ENCODE peak calls at places on chromosome 20, in ten cellular contexts. L, U, H, T, E, G, P, N, A and D are unnamed samples.
A peak's percentile ranks its signal among the peaks of the same experiment; 100 is the strongest.

GRCh38 chr20:20184149-20184548 is 131.8 kb downstream of the CFAP61 start:
- DNase-seq in H (no peak), G (no peak), T (no peak), N (no peak), A (peak; percentile 17), U (peak; percentile 18), E (no peak), L (no peak), P (no peak), D (no peak)

GRCh38 chr20:36836591-36837329 is 39.2 kb upstream of the TLDC2 start:
- DNase-seq in L (no peak), N (peak; percentile 39), T (peak; percentile 72), E (peak; percentile 45), H (no peak), G (peak; percentile 82), U (peak; percentile 55), A (peak; percentile 67), P (peak; percentile 81), D (no peak)

GRCh38 chr20:38430679-38431325 is 4.3 kb downstream of the SNHG17 start:
- DNase-seq in N (no peak), G (no peak), L (no peak), T (no peak), E (no peak), H (no peak), U (no peak), P (no peak), A (no peak), D (no peak)

GRCh38 chr20:49276201-49276894 is 1.5 kb downstream of the ZNFX1 start:
- DNase-seq in N (peak; percentile 29), E (no peak), P (no peak), L (no peak), A (peak; percentile 75), G (peak; percentile 56), H (no peak), T (peak; percentile 26), U (peak; percentile 69), D (peak; percentile 20)

GRCh38 chr20:62277253-62277652 is 25.5 kb upstream of the ADRM1 start:
- DNase-seq in G (no peak), P (no peak), H (no peak), E (no peak), U (no peak), T (no peak), N (no peak), L (no peak), A (no peak), D (no peak)

GRCh38 chr20:13855613-13856012 is 70.8 kb downstream of the NDUFAF5 start:
- DNase-seq in A (no peak), H (no peak), N (no peak), E (no peak), L (no peak), T (no peak), G (no peak), P (no peak), U (no peak), D (no peak)

GRCh38 chr20:2713285-2713684 is 20.7 kb downstream of the EBF4 start:
- DNase-seq in G (no peak), P (no peak), U (no peak), A (no peak), H (no peak), N (no peak), T (no peak), L (peak; percentile 36), E (no peak), D (no peak)

GRCh38 chr20:51695574-51696303 is 72.5 kb downstream of the ATP9A start:
- DNase-seq in N (no peak), L (no peak), T (no peak), G (no peak), H (no peak), U (no peak), A (peak; percentile 76), E (no peak), P (no peak), D (no peak)

GRCh38 chr20:868279-868678 is 34.8 kb downstream of the FAM110A start:
- DNase-seq in H (no peak), E (no peak), T (no peak), L (no peak), U (no peak), P (no peak), A (no peak), G (no peak), N (no peak), D (no peak)

GRCh38 chr20:49924247-49924646 is 8.9 kb upstream of the SPATA2 start:
- DNase-seq in U (no peak), A (no peak), N (no peak), G (no peak), H (no peak), L (no peak), T (no peak), E (no peak), P (no peak), D (no peak)

GRCh38 chr20:63911171-63911570 is 16.2 kb downstream of the DNAJC5 start:
- DNase-seq in N (no peak), T (no peak), L (no peak), U (no peak), A (peak; percentile 21), P (peak; percentile 79), H (no peak), E (no peak), G (no peak), D (peak; percentile 68)

GRCh38 chr20:9203081-9203447 is 134.2 kb downstream of the PLCB4 start:
- DNase-seq in N (no peak), P (no peak), H (no peak), L (no peak), G (no peak), T (no peak), E (no peak), A (no peak), U (no peak), D (no peak)

GRCh38 chr20:53162251-53162835 is 190.2 kb downstream of the TSHZ2 start:
- DNase-seq in H (no peak), P (no peak), L (no peak), E (peak; percentile 63), U (no peak), G (no peak), T (peak; percentile 53), N (no peak), A (peak; percentile 9), D (no peak)

GRCh38 chr20:42846784-42847490 is 342.8 kb downstream of the PTPRT start:
- DNase-seq in P (no peak), G (no peak), H (no peak), U (no peak), T (no peak), N (no peak), L (no peak), E (no peak), A (no peak), D (no peak)

GRCh38 chr20:58661298-58662141 is 10.4 kb downstream of the STX16 start:
- DNase-seq in E (no peak), P (no peak), L (peak; percentile 76), U (no peak), A (no peak), N (peak; percentile 47), T (no peak), H (no peak), G (no peak), D (no peak)

GRCh38 chr20:50450961-50451752 is 59.0 kb upstream of the PTPN1 start:
- DNase-seq in H (no peak), U (peak; percentile 56), E (peak; percentile 51), P (peak; percentile 4), N (no peak), A (peak; percentile 60), L (no peak), T (peak; percentile 54), G (peak; percentile 51), D (no peak)

GRCh38 chr20:20267685-20268429 is 100.0 kb upstream of the INSM1 start:
- DNase-seq in T (peak; percentile 25), E (no peak), L (no peak), N (no peak), P (no peak), G (no peak), A (no peak), H (no peak), U (no peak), D (no peak)

GRCh38 chr20:25695532-25696383 is 895 bp downstream of the ZNF337 start:
- DNase-seq in A (peak; percentile 21), H (no peak), N (no peak), U (no peak), E (no peak), T (no peak), P (no peak), L (no peak), G (no peak), D (no peak)

GRCh38 chr20:22807646-22808045 is 223.3 kb upstream of the FOXA2 start:
- DNase-seq in T (peak; percentile 77), L (no peak), H (no peak), P (no peak), N (no peak), A (peak; percentile 12), G (no peak), U (no peak), E (no peak), D (no peak)

GRCh38 chr20:45968801-45969711 is 2.9 kb downstream of the ZNF335 start:
- DNase-seq in T (no peak), U (no peak), H (no peak), N (no peak), G (no peak), A (peak; percentile 65), P (no peak), E (peak; percentile 19), L (no peak), D (no peak)

GRCh38 chr20:25336561-25337422 is 53.8 kb downstream of the ABHD12 start:
- DNase-seq in A (peak; percentile 21), L (no peak), T (peak; percentile 45), P (no peak), H (no peak), G (no peak), N (no peak), E (no peak), U (no peak), D (no peak)

GRCh38 chr20:32893878-32894483 is 35.3 kb downstream of the EFCAB8 start:
- DNase-seq in A (peak; percentile 22), T (peak; percentile 65), L (no peak), U (no peak), N (no peak), E (no peak), G (peak; percentile 30), P (no peak), H (no peak), D (no peak)

GRCh38 chr20:25005220-25005619 is 12.7 kb upstream of the APMAP start:
- DNase-seq in N (no peak), L (no peak), T (no peak), U (no peak), E (peak; percentile 74), P (no peak), G (no peak), A (no peak), H (no peak), D (peak; percentile 64)

GRCh38 chr20:34066476-34067090 is 45.5 kb downstream of the EIF2S2 start:
- DNase-seq in U (no peak), A (no peak), E (no peak), L (no peak), T (no peak), G (no peak), P (no peak), H (no peak), N (no peak), D (no peak)

GRCh38 chr20:61297981-61298380 is 45.9 kb downstream of the CDH4 start:
- DNase-seq in G (no peak), N (no peak), L (no peak), P (no peak), H (no peak), T (no peak), A (peak; percentile 51), U (no peak), E (no peak), D (no peak)

GRCh38 chr20:41862476-41862875 is 244.3 kb upstream of the CHD6 start:
- DNase-seq in L (no peak), A (no peak), E (no peak), N (no peak), G (no peak), H (no peak), U (no peak), T (no peak), P (no peak), D (no peak)

GRCh38 chr20:45206746-45207145 is at the start of gene SEMG1:
- DNase-seq in N (no peak), A (no peak), U (no peak), T (no peak), L (no peak), P (no peak), G (no peak), E (no peak), H (no peak), D (no peak)

GRCh38 chr20:47281376-47281775 is 75.1 kb downstream of the ZMYND8 start:
- DNase-seq in N (no peak), U (no peak), T (no peak), L (no peak), A (no peak), H (no peak), G (no peak), P (no peak), E (no peak), D (no peak)